ENCODE peak calls at places on chromosomes 7 and 10, in ten cellular contexts. I, K, B, L, U, Z, M, X, R and H are unnamed samples.

GRCh38 chr10:48697091-48697490 is 12.4 kb downstream of the WDFY4 start:
- DNase-seq in R (no peak), I (no peak), B (no peak), X (no peak), L (no peak), U (no peak), K (no peak), Z (peak), M (no peak), H (no peak)

GRCh38 chr7:3561908-3562307 is 260.9 kb downstream of the SDK1 start:
- DNase-seq in U (no peak), M (no peak), I (no peak), Z (no peak), L (peak), K (peak), R (no peak), B (no peak), X (no peak), H (no peak)

GRCh38 chr7:66163186-66163610 is 41.9 kb upstream of the TPST1 start:
- DNase-seq in L (no peak), U (no peak), K (no peak), Z (no peak), X (no peak), M (no peak), R (no peak), I (peak), B (no peak), H (no peak)

GRCh38 chr10:98269435-98269912 is 1.5 kb upstream of the LOXL4 start:
- DNase-seq in Z (peak), K (peak), U (peak), I (peak), M (peak), X (no peak), R (peak), L (no peak), B (peak), H (no peak)

GRCh38 chr7:155289949-155290501 is 7.7 kb upstream of the INSIG1 start:
- DNase-seq in B (no peak), R (no peak), Z (no peak), L (no peak), I (no peak), U (no peak), X (no peak), K (no peak), M (no peak), H (no peak)

GRCh38 chr7:157684596-157685429 is 348.0 kb downstream of the DNAJB6 start:
- DNase-seq in K (no peak), Z (peak), X (peak), M (no peak), L (no peak), R (no peak), I (no peak), U (no peak), B (no peak), H (no peak)

GRCh38 chr10:46553238-46554049 is 3.0 kb downstream of the GPRIN2 start:
- DNase-seq in I (peak), K (peak), L (no peak), U (no peak), B (no peak), M (no peak), R (no peak), X (no peak), Z (peak), H (no peak)

GRCh38 chr7:139692723-139693122 is 85.1 kb downstream of the HIPK2 start:
- DNase-seq in X (no peak), I (no peak), L (peak), B (no peak), Z (no peak), U (no peak), K (no peak), M (no peak), R (no peak), H (no peak)

GRCh38 chr7:40899651-40900507 is 765.1 kb downstream of the SUGCT start:
- DNase-seq in U (peak), R (no peak), K (no peak), X (no peak), M (no peak), I (no peak), L (no peak), Z (no peak), B (no peak), H (no peak)

GRCh38 chr10:28302012-28302667 is 724 bp downstream of the MPP7 start:
- DNase-seq in B (no peak), I (no peak), R (peak), L (no peak), X (no peak), M (no peak), K (peak), Z (no peak), U (no peak), H (no peak)

GRCh38 chr7:137933270-137934017 is 68.4 kb downstream of the CREB3L2 start:
- DNase-seq in Z (peak), K (no peak), B (no peak), R (no peak), M (no peak), U (no peak), I (peak), L (no peak), X (no peak), H (no peak)

GRCh38 chr7:76282344-76283253 is 19.9 kb upstream of the HSPB1 start:
- DNase-seq in L (no peak), U (no peak), M (peak), B (no peak), Z (no peak), I (no peak), R (peak), K (no peak), X (no peak), H (no peak)

GRCh38 chr7:76281006-76281705 is 21.3 kb upstream of the HSPB1 start:
- DNase-seq in X (no peak), M (no peak), K (no peak), U (no peak), Z (no peak), B (no peak), R (no peak), L (no peak), I (no peak), H (no peak)

GRCh38 chr7:76281706-76282343 is 20.6 kb upstream of the HSPB1 start:
- DNase-seq in X (no peak), L (no peak), I (no peak), M (no peak), K (no peak), Z (no peak), B (no peak), R (peak), U (no peak), H (no peak)

GRCh38 chr7:76285604-76286374 is 16.7 kb upstream of the HSPB1 start:
- DNase-seq in X (no peak), L (no peak), I (no peak), B (no peak), K (no peak), M (no peak), Z (no peak), R (no peak), U (no peak), H (no peak)

GRCh38 chr7:76283254-76284159 is 19.0 kb upstream of the HSPB1 start:
- DNase-seq in B (no peak), X (no peak), R (no peak), L (no peak), U (no peak), K (no peak), I (no peak), M (no peak), Z (no peak), H (no peak)
- H3K27ac ChIP-seq in B (no peak), X (no peak), R (no peak), L (peak), U (no peak), K (no peak), I (no peak), M (no peak), Z (no peak), H (no peak)

GRCh38 chr7:36396150-36396549 is 6.5 kb downstream of the ANLN start:
- DNase-seq in K (no peak), R (no peak), X (no peak), L (no peak), B (no peak), Z (peak), M (no peak), I (no peak), U (no peak), H (no peak)

GRCh38 chr7:36391436-36392198 is 2.0 kb downstream of the ANLN start:
- DNase-seq in Z (no peak), X (no peak), L (no peak), R (no peak), M (no peak), B (no peak), K (no peak), U (no peak), I (no peak), H (peak)

GRCh38 chr7:36400023-36400422 is 10.4 kb downstream of the ANLN start:
- DNase-seq in U (no peak), B (no peak), X (no peak), I (no peak), K (no peak), L (no peak), R (no peak), M (no peak), Z (no peak), H (no peak)

GRCh38 chr7:36393826-36394225 is 4.2 kb downstream of the ANLN start:
- DNase-seq in M (no peak), L (no peak), R (peak), K (no peak), X (no peak), U (no peak), I (no peak), B (no peak), Z (no peak), H (no peak)

DNA sequence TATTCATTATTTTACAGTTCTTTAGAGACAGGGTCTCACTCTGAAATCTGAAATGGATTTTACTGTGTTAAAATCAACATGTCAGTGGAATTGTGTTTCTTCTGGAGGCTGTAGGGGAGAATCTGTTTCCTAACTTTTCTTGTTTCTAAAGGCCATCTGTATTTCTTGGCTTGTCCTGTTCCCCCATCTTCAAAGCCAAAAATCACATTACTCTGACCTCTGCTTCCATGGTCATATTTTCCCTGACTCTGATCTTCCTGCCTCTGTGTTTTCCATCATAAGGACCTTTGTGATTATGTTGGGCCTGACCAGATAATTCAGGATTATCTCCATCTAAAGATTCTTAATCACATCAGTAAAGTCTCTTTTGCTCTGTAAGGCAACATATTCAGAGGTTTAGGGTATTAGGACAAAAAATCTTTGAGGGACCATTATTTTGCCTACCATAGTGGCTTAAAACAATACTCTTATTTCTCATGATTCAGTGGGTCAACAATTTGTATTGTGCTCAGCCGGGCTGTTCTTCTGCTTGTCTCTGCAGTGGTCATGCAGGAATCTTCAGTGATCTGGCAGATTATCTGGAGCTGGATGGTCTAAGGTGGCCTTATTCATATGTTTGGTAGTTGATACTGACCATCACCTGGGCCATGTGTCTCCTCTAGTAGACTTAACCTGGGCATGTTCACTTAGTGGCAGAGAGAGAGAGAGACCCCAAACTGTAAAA is 5.7 kb downstream of the ANLN start:
- DNase-seq in U (no peak), B (no peak), L (no peak), R (no peak), X (no peak), K (no peak), I (no peak), M (no peak), Z (no peak), H (no peak)
- H3K4me3 ChIP-seq in U (no peak), B (no peak), L (no peak), R (no peak), X (no peak), K (no peak), I (no peak), M (no peak), Z (no peak), H (no peak)

GRCh38 chr10:86160890-86161585 is 205.6 kb downstream of the GRID1 start:
- DNase-seq in K (no peak), X (no peak), M (no peak), U (no peak), Z (no peak), R (no peak), L (no peak), I (no peak), B (no peak), H (no peak)

GRCh38 chr10:86162696-86163400 is 203.7 kb downstream of the GRID1 start:
- DNase-seq in R (no peak), M (no peak), U (no peak), I (no peak), B (no peak), K (no peak), X (no peak), L (no peak), Z (no peak), H (no peak)

GRCh38 chr10:86162036-86162435 is 204.6 kb downstream of the GRID1 start:
- DNase-seq in R (no peak), K (no peak), B (no peak), U (no peak), X (no peak), I (no peak), L (no peak), Z (no peak), M (no peak), H (no peak)

GRCh38 chr10:86163522-86164215 is 202.9 kb downstream of the GRID1 start:
- DNase-seq in X (no peak), L (no peak), K (peak), Z (no peak), B (no peak), I (no peak), U (no peak), M (no peak), R (no peak), H (no peak)

GRCh38 chr10:86159797-86160196 is 206.8 kb downstream of the GRID1 start:
- DNase-seq in K (no peak), I (no peak), M (no peak), Z (no peak), B (no peak), X (no peak), U (no peak), R (no peak), L (no peak), H (no peak)
- H3K27ac ChIP-seq in K (no peak), I (no peak), M (no peak), Z (no peak), B (no peak), X (no peak), U (no peak), R (no peak), L (no peak), H (no peak)

GRCh38 chr7:30682131-30683083 is at the start of gene CRHR2:
- DNase-seq in X (peak), K (no peak), R (peak), I (no peak), B (no peak), Z (no peak), U (no peak), L (no peak), M (peak), H (no peak)
- H3K4me3 ChIP-seq in X (peak), K (peak), R (peak), I (peak), B (no peak), Z (no peak), U (no peak), L (peak), M (peak), H (no peak)

GRCh38 chr10:78977761-78978305 is 90.9 kb upstream of the ZMIZ1 start:
- DNase-seq in L (no peak), K (peak), U (no peak), I (peak), M (peak), Z (no peak), B (no peak), R (no peak), X (no peak), H (no peak)
- H3K27ac ChIP-seq in L (peak), K (no peak), U (no peak), I (peak), M (no peak), Z (no peak), B (no peak), R (no peak), X (no peak), H (no peak)

DNA sequence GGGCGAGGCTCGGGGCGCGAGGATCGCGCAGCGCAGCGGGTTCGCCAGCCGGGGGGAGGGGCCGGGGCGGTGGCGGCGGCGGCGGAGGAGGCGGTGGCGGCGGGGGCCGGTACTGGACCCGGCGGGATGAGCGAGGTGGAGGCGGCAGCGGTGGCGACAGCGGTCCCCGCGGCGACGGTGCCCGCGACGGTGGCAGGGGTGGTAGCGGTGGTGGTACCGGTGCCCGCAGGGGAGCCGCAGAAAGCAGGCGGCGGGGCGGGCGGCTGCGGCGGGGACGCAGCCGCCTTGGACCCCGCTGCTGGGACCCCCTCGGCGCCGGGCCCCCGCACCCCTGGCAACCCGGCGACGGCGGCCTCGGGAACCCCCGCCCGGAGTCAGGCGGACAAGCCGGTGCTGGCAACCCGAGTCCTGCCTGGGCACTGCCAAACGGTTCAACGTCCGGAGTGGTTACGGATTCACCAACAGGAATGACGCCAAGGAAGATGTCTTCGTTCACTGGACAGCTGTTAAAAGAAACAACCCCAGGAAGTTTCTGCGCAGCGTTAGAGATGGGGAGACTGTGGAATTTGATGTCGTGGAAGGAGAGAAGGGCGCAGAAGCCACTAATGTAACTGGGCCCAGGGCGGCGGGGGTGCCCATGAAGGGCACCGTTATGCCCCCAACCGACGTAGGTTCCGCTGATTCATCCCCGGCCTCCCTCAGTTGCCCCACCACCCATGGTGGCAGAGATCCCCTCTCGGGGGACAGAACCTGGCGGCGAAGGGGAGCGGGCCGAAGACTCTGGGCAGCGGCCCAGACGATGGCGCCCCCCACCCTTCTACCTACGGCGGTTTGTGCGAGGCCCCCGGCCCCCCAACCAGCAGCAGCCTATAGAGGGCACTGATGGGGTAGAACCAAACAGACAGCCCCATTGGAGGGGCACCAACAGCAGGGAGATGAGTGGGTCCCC is 100.3 kb upstream of the CPXM2 start:
- DNase-seq in Z (no peak), U (no peak), L (no peak), K (no peak), I (peak), X (no peak), B (no peak), M (no peak), R (no peak), H (no peak)
- H3K4me3 ChIP-seq in Z (no peak), U (peak), L (peak), K (peak), I (peak), X (no peak), B (no peak), M (no peak), R (peak), H (no peak)

GRCh38 chr7:30206466-30206865 is 71.7 kb downstream of the MTURN start:
- DNase-seq in L (no peak), B (peak), K (no peak), U (peak), M (no peak), X (peak), R (peak), Z (peak), I (no peak), H (no peak)
- H3K27ac ChIP-seq in L (no peak), B (peak), K (no peak), U (no peak), M (no peak), X (no peak), R (no peak), Z (peak), I (no peak), H (no peak)

GRCh38 chr7:24972991-24973390 is 7.0 kb downstream of the OSBPL3 start:
- DNase-seq in B (no peak), M (no peak), K (no peak), L (no peak), Z (no peak), X (no peak), R (no peak), I (no peak), U (no peak), H (no peak)

GRCh38 chr7:24972166-24972477 is 7.9 kb downstream of the OSBPL3 start:
- DNase-seq in R (no peak), M (no peak), K (no peak), B (no peak), U (no peak), I (no peak), L (no peak), Z (no peak), X (no peak), H (no peak)

GRCh38 chr7:24971333-24972165 is 8.4 kb downstream of the OSBPL3 start:
- DNase-seq in B (peak), R (no peak), K (no peak), U (peak), I (peak), X (no peak), M (no peak), Z (peak), L (no peak), H (no peak)

GRCh38 chr7:24968165-24968564 is 11.8 kb downstream of the OSBPL3 start:
- DNase-seq in I (no peak), X (no peak), R (no peak), B (no peak), K (no peak), M (no peak), L (no peak), U (no peak), Z (no peak), H (no peak)

GRCh38 chr7:24970676-24971075 is 9.3 kb downstream of the OSBPL3 start:
- DNase-seq in B (no peak), L (no peak), K (no peak), R (no peak), U (no peak), X (no peak), M (no peak), I (no peak), Z (no peak), H (no peak)
- H3K4me3 ChIP-seq in B (peak), L (no peak), K (no peak), R (no peak), U (peak), X (no peak), M (no peak), I (no peak), Z (no peak), H (no peak)

GRCh38 chr7:81887691-81888090 is 117.8 kb upstream of the HGF start:
- DNase-seq in R (no peak), X (no peak), I (no peak), M (no peak), B (no peak), Z (no peak), K (no peak), L (no peak), U (no peak), H (peak)

GRCh38 chr7:81884817-81885216 is 115.0 kb upstream of the HGF start:
- DNase-seq in I (no peak), Z (no peak), M (no peak), R (no peak), X (no peak), L (no peak), B (no peak), K (no peak), U (no peak), H (no peak)

GRCh38 chr7:81883801-81884393 is 114.0 kb upstream of the HGF start:
- DNase-seq in Z (no peak), L (no peak), U (no peak), B (no peak), K (no peak), X (no peak), M (no peak), I (no peak), R (no peak), H (no peak)

GRCh38 chr7:81887098-81887497 is 117.3 kb upstream of the HGF start:
- DNase-seq in L (no peak), R (no peak), B (no peak), X (no peak), K (no peak), U (no peak), I (no peak), Z (no peak), M (no peak), H (peak)

DNA sequence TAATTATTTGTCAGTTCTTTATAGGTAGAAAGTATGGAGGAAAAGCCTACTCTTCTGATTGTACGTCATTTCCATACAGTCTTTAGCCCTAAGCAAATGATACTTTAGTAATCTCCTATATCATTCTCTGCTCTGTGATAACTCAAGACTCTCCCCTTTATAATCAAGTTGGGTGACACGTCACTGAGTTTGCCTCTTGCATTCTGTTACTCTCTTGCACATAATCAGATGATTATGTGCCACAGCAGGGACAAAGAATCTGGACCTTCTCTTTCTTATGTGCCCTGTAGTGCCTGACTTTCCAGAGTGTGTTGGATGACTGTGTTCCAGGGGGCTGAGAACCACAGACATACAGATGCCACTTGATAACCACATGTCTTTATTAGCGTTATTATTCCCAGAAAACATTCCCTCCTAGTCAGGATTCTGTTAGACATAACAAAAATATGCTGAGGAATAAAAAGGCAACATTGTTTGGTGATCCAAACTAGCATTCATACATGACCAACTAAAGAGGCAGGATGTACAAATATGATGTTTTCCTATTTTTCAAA is 116.4 kb upstream of the HGF start:
- DNase-seq in Z (no peak), L (no peak), R (no peak), I (no peak), K (no peak), U (no peak), M (no peak), B (no peak), X (no peak), H (no peak)
- H3K27ac ChIP-seq in Z (no peak), L (no peak), R (no peak), I (no peak), K (no peak), U (no peak), M (no peak), B (no peak), X (no peak), H (peak)